ENCODE peak calls at places on chromosomes 5 and 9, in four cellular contexts. One of them, this sample, is unnamed.
A peak's percentile ranks its signal among the peaks of the same experiment; 100 is the strongest.

GRCh38 chr5:151130922-151131891 is 26.4 kb downstream of the ANXA6 start:
- DNase-seq in astrocyte: no peak
- DNase-seq in sigmoid colon: no peak
- DNase-seq in GM12865: no peak
- DNase-seq in this sample: peak; percentile 47

GRCh38 chr9:134422301-134422700 is 96.0 kb downstream of the RXRA start:
- DNase-seq in GM12865: no peak
- DNase-seq in astrocyte: no peak
- DNase-seq in sigmoid colon: no peak
- DNase-seq in this sample: peak; percentile 61

GRCh38 chr5:175814676-175815075 is 56.7 kb upstream of the CPLX2 start:
- DNase-seq in GM12865: no peak
- DNase-seq in sigmoid colon: no peak
- DNase-seq in astrocyte: peak; percentile 67
- DNase-seq in this sample: peak; percentile 17

GRCh38 chr9:76542360-76542759 is 83.4 kb downstream of the GCNT1 start:
- DNase-seq in sigmoid colon: no peak
- DNase-seq in GM12865: no peak
- DNase-seq in astrocyte: no peak
- DNase-seq in this sample: no peak

GRCh38 chr5:67537439-67538342 is 341.1 kb upstream of the CD180 start:
- DNase-seq in sigmoid colon: no peak
- DNase-seq in GM12865: no peak
- DNase-seq in astrocyte: no peak
- DNase-seq in this sample: no peak

GRCh38 chr9:2116073-2116472 is 100.9 kb downstream of the SMARCA2 start:
- DNase-seq in GM12865: peak; percentile 20
- DNase-seq in astrocyte: no peak
- DNase-seq in sigmoid colon: no peak
- DNase-seq in this sample: peak; percentile 30

GRCh38 chr5:135539430-135540005 is 3.8 kb upstream of the NEUROG1 start:
- DNase-seq in sigmoid colon: no peak
- DNase-seq in astrocyte: no peak
- DNase-seq in GM12865: no peak
- DNase-seq in this sample: no peak

GRCh38 chr9:114017741-114018715 is 60.1 kb downstream of the AMBP start:
- DNase-seq in sigmoid colon: peak; percentile 48
- DNase-seq in GM12865: no peak
- DNase-seq in astrocyte: no peak
- DNase-seq in this sample: no peak

GRCh38 chr5:52491829-52492217 is 295.9 kb upstream of the ITGA1 start:
- DNase-seq in sigmoid colon: no peak
- DNase-seq in GM12865: no peak
- DNase-seq in astrocyte: no peak
- DNase-seq in this sample: no peak

GRCh38 chr5:45281081-45281480 is 415.1 kb downstream of the HCN1 start:
- DNase-seq in sigmoid colon: no peak
- DNase-seq in GM12865: no peak
- DNase-seq in astrocyte: no peak
- DNase-seq in this sample: no peak

GRCh38 chr9:12817702-12818101 is 42.9 kb downstream of the LURAP1L start:
- DNase-seq in GM12865: no peak
- DNase-seq in astrocyte: peak; percentile 71
- DNase-seq in sigmoid colon: peak; percentile 71
- DNase-seq in this sample: peak; percentile 98

GRCh38 chr9:89418882-89419641 is 78.9 kb downstream of the SEMA4D start:
- DNase-seq in sigmoid colon: no peak
- DNase-seq in astrocyte: no peak
- DNase-seq in GM12865: peak; percentile 86
- DNase-seq in this sample: no peak

GRCh38 chr5:61004448-61004847 is 59.4 kb downstream of the NDUFAF2 start:
- DNase-seq in astrocyte: peak; percentile 22
- DNase-seq in sigmoid colon: no peak
- DNase-seq in GM12865: no peak
- DNase-seq in this sample: no peak

GRCh38 chr5:99141534-99142135 is 212.8 kb upstream of the CHD1 start:
- DNase-seq in astrocyte: no peak
- DNase-seq in GM12865: no peak
- DNase-seq in sigmoid colon: no peak
- DNase-seq in this sample: peak; percentile 80

GRCh38 chr5:177606071-177607051 is 6.4 kb downstream of the B4GALT7 start:
- DNase-seq in sigmoid colon: no peak
- DNase-seq in GM12865: no peak
- DNase-seq in astrocyte: no peak
- DNase-seq in this sample: no peak

GRCh38 chr9:127708952-127709587 is 2.3 kb downstream of the CFAP157 start:
- DNase-seq in sigmoid colon: no peak
- DNase-seq in astrocyte: no peak
- DNase-seq in GM12865: no peak
- DNase-seq in this sample: no peak

GRCh38 chr5:171442287-171443042 is 23.0 kb downstream of the FGF18 start:
- DNase-seq in sigmoid colon: no peak
- DNase-seq in GM12865: peak; percentile 15
- DNase-seq in astrocyte: peak; percentile 50
- DNase-seq in this sample: no peak

GRCh38 chr9:101664432-101664831 is 69.7 kb upstream of the PPP3R2 start:
- DNase-seq in astrocyte: no peak
- DNase-seq in GM12865: no peak
- DNase-seq in sigmoid colon: no peak
- DNase-seq in this sample: no peak

GRCh38 chr9:74872619-74873233 is 15.0 kb downstream of the TRPM6 start:
- DNase-seq in sigmoid colon: no peak
- DNase-seq in GM12865: no peak
- DNase-seq in astrocyte: no peak
- DNase-seq in this sample: no peak

GRCh38 chr9:117825609-117826347 is 121.6 kb downstream of the TLR4 start:
- DNase-seq in astrocyte: no peak
- DNase-seq in sigmoid colon: no peak
- DNase-seq in GM12865: peak; percentile 74
- DNase-seq in this sample: no peak

GRCh38 chr9:121622842-121623203 is 28.6 kb upstream of the DAB2IP start:
- DNase-seq in astrocyte: no peak
- DNase-seq in sigmoid colon: no peak
- DNase-seq in GM12865: no peak
- DNase-seq in this sample: no peak

GRCh38 chr9:69542942-69543704 is 129.0 kb downstream of the APBA1 start:
- DNase-seq in sigmoid colon: no peak
- DNase-seq in GM12865: no peak
- DNase-seq in astrocyte: no peak
- DNase-seq in this sample: no peak

GRCh38 chr9:17906841-17907779 is 328.2 kb downstream of the SH3GL2 start:
- DNase-seq in sigmoid colon: no peak
- DNase-seq in astrocyte: no peak
- DNase-seq in GM12865: no peak
- DNase-seq in this sample: no peak

GRCh38 chr5:103014983-103015382 is 105.0 kb downstream of the GIN1 start:
- DNase-seq in GM12865: no peak
- DNase-seq in sigmoid colon: no peak
- DNase-seq in astrocyte: peak; percentile 16
- DNase-seq in this sample: no peak

GRCh38 chr9:113488490-113488889 is 25.0 kb downstream of the RGS3 start:
- DNase-seq in astrocyte: no peak
- DNase-seq in GM12865: no peak
- DNase-seq in sigmoid colon: peak; percentile 69
- DNase-seq in this sample: no peak

GRCh38 chr5:52356311-52356918 is 431.3 kb upstream of the ITGA1 start:
- DNase-seq in sigmoid colon: no peak
- DNase-seq in GM12865: peak; percentile 1
- DNase-seq in astrocyte: no peak
- DNase-seq in this sample: peak; percentile 36

GRCh38 chr9:133059623-133060022 is 2.2 kb upstream of the CEL start:
- DNase-seq in GM12865: no peak
- DNase-seq in sigmoid colon: no peak
- DNase-seq in astrocyte: no peak
- DNase-seq in this sample: peak; percentile 54

GRCh38 chr5:108212775-108213346 is 169.0 kb downstream of the FBXL17 start:
- DNase-seq in GM12865: peak; percentile 3
- DNase-seq in sigmoid colon: no peak
- DNase-seq in astrocyte: peak; percentile 57
- DNase-seq in this sample: peak; percentile 53

GRCh38 chr5:74311961-74312360 is 328.6 kb downstream of the ENC1 start:
- DNase-seq in sigmoid colon: peak; percentile 83
- DNase-seq in GM12865: no peak
- DNase-seq in astrocyte: peak; percentile 57
- DNase-seq in this sample: no peak

GRCh38 chr5:45697211-45697610 is 1.0 kb upstream of the HCN1 start:
- DNase-seq in GM12865: no peak
- DNase-seq in sigmoid colon: no peak
- DNase-seq in astrocyte: no peak
- DNase-seq in this sample: no peak

GRCh38 chr9:127877566-127877998 is at the start of gene AK1:
- DNase-seq in GM12865: no peak
- DNase-seq in astrocyte: no peak
- DNase-seq in sigmoid colon: peak; percentile 91
- DNase-seq in this sample: peak; percentile 55

GRCh38 chr5:179732918-179733763 is 519 bp downstream of the MAML1 start:
- DNase-seq in GM12865: peak; percentile 50
- DNase-seq in sigmoid colon: peak; percentile 71
- DNase-seq in astrocyte: peak; percentile 24
- DNase-seq in this sample: peak; percentile 46

DNA sequence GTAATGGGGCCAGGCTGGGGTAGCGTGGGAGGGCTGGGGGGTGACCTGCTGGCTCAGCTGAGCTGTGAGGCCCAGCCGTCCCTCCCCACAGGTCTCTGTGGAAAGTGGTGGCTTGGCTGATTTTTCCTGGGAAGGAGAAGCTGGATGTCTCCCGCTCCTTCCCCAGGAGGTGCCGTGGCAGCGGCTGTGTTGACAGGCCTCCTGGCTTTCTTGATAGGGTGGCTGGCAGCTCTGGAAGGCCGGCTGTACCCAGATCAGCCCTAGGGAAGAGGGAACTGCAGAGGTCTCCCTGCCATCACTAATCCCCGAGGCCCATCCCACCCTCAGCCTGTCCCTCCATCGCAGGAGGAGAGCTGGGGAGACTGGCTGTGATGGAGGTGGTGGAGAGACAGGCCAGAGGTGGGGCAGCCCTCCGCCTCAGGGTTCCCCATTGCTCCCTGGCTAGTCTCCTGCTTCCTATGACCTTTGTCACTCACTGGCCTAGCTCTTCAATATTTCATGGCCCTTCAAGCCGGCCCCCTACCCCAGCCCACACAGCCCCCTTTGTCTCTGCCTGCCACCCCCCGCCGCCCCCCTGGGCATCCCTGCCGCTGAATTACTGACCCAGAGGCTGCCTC is 6.8 kb downstream of the CXXC5 start:
- DNase-seq in sigmoid colon: no peak
- DNase-seq in astrocyte: no peak
- DNase-seq in GM12865: no peak
- DNase-seq in this sample: no peak
- TF ChIP-seq CTCF in sigmoid colon: no peak
- TF ChIP-seq CTCF in astrocyte: no peak
- TF ChIP-seq CTCF in GM12865: no peak
- TF ChIP-seq CTCF in this sample: no peak

GRCh38 chr9:91086657-91087563 is 274.8 kb downstream of the AUH start:
- DNase-seq in astrocyte: no peak
- DNase-seq in sigmoid colon: no peak
- DNase-seq in GM12865: no peak
- DNase-seq in this sample: no peak

GRCh38 chr9:91090132-91090410 is 271.6 kb downstream of the AUH start:
- DNase-seq in astrocyte: no peak
- DNase-seq in GM12865: no peak
- DNase-seq in sigmoid colon: no peak
- DNase-seq in this sample: no peak

GRCh38 chr9:91085499-91086291 is 276.0 kb downstream of the AUH start:
- DNase-seq in astrocyte: no peak
- DNase-seq in GM12865: no peak
- DNase-seq in sigmoid colon: no peak
- DNase-seq in this sample: peak; percentile 47

GRCh38 chr9:91092214-91092613 is 269.5 kb downstream of the AUH start:
- DNase-seq in sigmoid colon: no peak
- DNase-seq in GM12865: no peak
- DNase-seq in astrocyte: no peak
- DNase-seq in this sample: no peak

GRCh38 chr9:91089405-91090131 is 272.1 kb downstream of the AUH start:
- DNase-seq in sigmoid colon: peak; percentile 74
- DNase-seq in GM12865: peak; percentile 33
- DNase-seq in astrocyte: peak; percentile 37
- DNase-seq in this sample: peak; percentile 55
- TF ChIP-seq CTCF in sigmoid colon: peak; percentile 32
- TF ChIP-seq CTCF in GM12865: peak; percentile 38
- TF ChIP-seq CTCF in astrocyte: no peak
- TF ChIP-seq CTCF in this sample: peak; percentile 62

GRCh38 chr5:133471699-133472098 is 140.6 kb downstream of the FSTL4 start:
- DNase-seq in sigmoid colon: no peak
- DNase-seq in GM12865: no peak
- DNase-seq in astrocyte: no peak
- DNase-seq in this sample: no peak
- TF ChIP-seq CTCF in sigmoid colon: no peak
- TF ChIP-seq CTCF in GM12865: no peak
- TF ChIP-seq CTCF in astrocyte: no peak
- TF ChIP-seq CTCF in this sample: no peak

GRCh38 chr9:137199411-137200121 is 975 bp downstream of the TPRN start:
- DNase-seq in astrocyte: no peak
- DNase-seq in sigmoid colon: no peak
- DNase-seq in GM12865: no peak
- DNase-seq in this sample: no peak
- TF ChIP-seq CTCF in astrocyte: no peak
- TF ChIP-seq CTCF in sigmoid colon: no peak
- TF ChIP-seq CTCF in GM12865: no peak
- TF ChIP-seq CTCF in this sample: no peak

GRCh38 chr9:83956288-83957028 is 23.6 kb downstream of the HNRNPK start:
- DNase-seq in sigmoid colon: peak; percentile 85
- DNase-seq in GM12865: peak; percentile 80
- DNase-seq in astrocyte: peak; percentile 38
- DNase-seq in this sample: peak; percentile 50
- TF ChIP-seq CTCF in sigmoid colon: no peak
- TF ChIP-seq CTCF in GM12865: no peak
- TF ChIP-seq CTCF in astrocyte: no peak
- TF ChIP-seq CTCF in this sample: no peak